ENCODE peak calls at places on chromosomes 2 and 18, in six cellular contexts. C is substantia nigra, O is pancreas, T is cerebellar cortex, B is posterior cingulate gyrus, G is PC-9. N is an unnamed sample.

GRCh38 chr2:46989491-46990230 is 74.1 kb upstream of the MCFD2 start:
- DNase-seq in C (no peak), O (no peak), T (peak), B (no peak), G (no peak), N (no peak)

GRCh38 chr2:238873841-238874240 is 26.0 kb downstream of the TWIST2 start:
- DNase-seq in C (no peak), O (no peak), T (no peak), B (no peak), G (no peak), N (no peak)

GRCh38 chr18:12990662-12990976 is 543 bp upstream of the CEP192 start:
- DNase-seq in C (no peak), O (no peak), T (no peak), B (no peak), G (no peak), N (no peak)

GRCh38 chr2:37827911-37828411 is 97.1 kb upstream of the RMDN2 start:
- DNase-seq in C (no peak), O (no peak), T (no peak), B (no peak), G (peak), N (no peak)

GRCh38 chr18:37390687-37391086 is 174.9 kb downstream of the CELF4 start:
- DNase-seq in C (no peak), O (no peak), T (no peak), B (no peak), G (no peak), N (no peak)

GRCh38 chr2:42386684-42387083 is 25.7 kb upstream of the COX7A2L start:
- DNase-seq in C (no peak), O (no peak), T (peak), B (no peak), G (no peak), N (no peak)

GRCh38 chr2:204972161-204972560 is 426.9 kb downstream of the PARD3B start:
- DNase-seq in C (no peak), O (no peak), T (no peak), B (no peak), G (no peak), N (no peak)

GRCh38 chr18:23756590-23757540 is 67.6 kb downstream of the LAMA3 start:
- DNase-seq in C (no peak), O (peak), T (no peak), B (no peak), G (no peak), N (no peak)

GRCh38 chr2:144274131-144274530 is 245.8 kb downstream of the ZEB2 start:
- DNase-seq in C (no peak), O (no peak), T (no peak), B (no peak), G (no peak), N (no peak)